ENCODE peak calls at places on chromosomes 4 and X, in eight cellular contexts. C, M, X, A, V, L, J and W are unnamed samples.

GRCh38 chrX:55167124-55167523 is 53.0 kb upstream of the PAGE5 start:
- DNase-seq in L (no peak), A (no peak), C (no peak), V (peak; percentile 11), M (no peak), J (no peak), X (no peak), W (no peak)

GRCh38 chrX:133415276-133416105 is at the start of gene GPC4:
- DNase-seq in X (no peak), C (peak; percentile 20), J (peak; percentile 42), M (peak; percentile 29), V (no peak), L (peak; percentile 74), A (no peak), W (no peak)

GRCh38 chr4:154559141-154559841 is 3.5 kb upstream of the FGB start:
- DNase-seq in M (no peak), L (peak; percentile 56), C (peak; percentile 68), J (peak; percentile 36), V (peak; percentile 35), X (no peak), A (peak; percentile 59), W (peak; percentile 25)

GRCh38 chrX:40278340-40279090 is 180.8 kb upstream of the BCOR start:
- DNase-seq in L (no peak), C (peak; percentile 70), M (no peak), V (no peak), A (no peak), J (no peak), X (no peak), W (no peak)

GRCh38 chr4:101191302-101192098 is 155.8 kb downstream of the PPP3CA start:
- DNase-seq in V (peak; percentile 50), J (peak; percentile 85), C (peak; percentile 66), L (peak; percentile 56), A (peak; percentile 98), M (peak; percentile 54), X (no peak), W (no peak)

GRCh38 chrX:119622356-119623232 is 16.4 kb upstream of the NKRF start:
- DNase-seq in J (no peak), L (no peak), A (peak; percentile 78), M (no peak), V (no peak), C (no peak), X (no peak), W (no peak)

GRCh38 chr4:71689822-71690221 is 94.1 kb downstream of the GC start:
- DNase-seq in J (no peak), M (no peak), A (no peak), C (no peak), X (no peak), L (no peak), V (no peak), W (no peak)

GRCh38 chr4:7857238-7857701 is 82.4 kb downstream of the AFAP1 start:
- DNase-seq in J (peak; percentile 28), A (peak; percentile 83), L (no peak), X (no peak), M (no peak), C (no peak), V (no peak), W (no peak)

GRCh38 chrX:104522386-104522785 is 43.6 kb upstream of the IL1RAPL2 start:
- DNase-seq in C (no peak), M (no peak), X (no peak), J (no peak), V (no peak), A (no peak), L (no peak), W (no peak)

GRCh38 chr4:106160560-106160959 is 155.4 kb downstream of the TBCK start:
- DNase-seq in M (no peak), V (no peak), X (no peak), L (no peak), A (no peak), C (no peak), J (no peak), W (peak; percentile 94)

GRCh38 chr4:23889814-23890269 is at the start of gene PPARGC1A:
- DNase-seq in A (no peak), C (peak; percentile 68), L (peak; percentile 83), V (peak; percentile 66), X (no peak), J (peak; percentile 82), M (peak; percentile 22), W (no peak)

GRCh38 chrX:28591542-28591941 is 4.3 kb downstream of the IL1RAPL1 start:
- DNase-seq in V (no peak), C (peak; percentile 6), A (peak; percentile 23), X (no peak), L (no peak), M (no peak), J (no peak), W (no peak)

GRCh38 chr4:158676076-158676475 is 4.0 kb downstream of the ETFDH start:
- DNase-seq in V (no peak), L (no peak), M (no peak), A (no peak), X (no peak), J (no peak), C (no peak), W (no peak)

GRCh38 chr4:171573181-171573580 is 240.0 kb upstream of the GALNTL6 start:
- DNase-seq in J (no peak), M (no peak), A (no peak), C (no peak), L (no peak), X (no peak), V (no peak), W (no peak)

GRCh38 chrX:150525061-150525919 is 43.1 kb upstream of the MTM1 start:
- DNase-seq in L (no peak), X (no peak), M (peak; percentile 75), C (no peak), A (no peak), J (peak; percentile 88), V (no peak), W (no peak)

GRCh38 chr4:153684182-153685073 is at the start of gene TLR2:
- DNase-seq in M (peak; percentile 12), V (peak; percentile 55), X (no peak), J (peak; percentile 27), A (peak; percentile 27), L (peak; percentile 78), C (peak; percentile 45), W (peak; percentile 68)

GRCh38 chr4:154602404-154603020 is 9.9 kb downstream of the FGG start:
- DNase-seq in V (no peak), L (no peak), A (no peak), J (no peak), M (no peak), X (no peak), C (no peak), W (no peak)

GRCh38 chrX:101210630-101211029 is 9.0 kb upstream of the DRP2 start:
- DNase-seq in M (no peak), J (no peak), C (peak; percentile 50), V (no peak), L (no peak), A (no peak), X (no peak), W (no peak)

GRCh38 chr4:83552924-83553323 is 17.0 kb downstream of the GPAT3 start:
- DNase-seq in V (no peak), J (no peak), M (no peak), A (peak; percentile 44), L (no peak), C (no peak), X (peak; percentile 26), W (peak; percentile 64)

GRCh38 chr4:119228406-119228805 is 15.9 kb downstream of the USP53 start:
- DNase-seq in A (no peak), X (no peak), L (no peak), J (no peak), M (no peak), V (no peak), C (no peak), W (no peak)

GRCh38 chr4:56348582-56348981 is 38.7 kb downstream of the AASDH start:
- DNase-seq in L (no peak), X (no peak), C (no peak), M (no peak), V (no peak), J (peak; percentile 66), A (no peak), W (no peak)